ENCODE peak calls at places on chromosome 18, in nine cellular contexts. X, W, J, S, P, T, N, B and L are unnamed samples.

GRCh38 chr18:39188278-39188677 is 1622.7 kb upstream of the CELF4 start:
- DNase-seq in X (no peak), W (peak), J (no peak), S (no peak), P (no peak), T (no peak), N (no peak), B (no peak), L (no peak)

GRCh38 chr18:23129355-23130002 is 5.8 kb upstream of the CABLES1 start:
- DNase-seq in X (no peak), W (no peak), J (no peak), S (no peak), P (no peak), T (no peak), N (no peak), B (no peak), L (no peak)

GRCh38 chr18:4758980-4759379 is 303.9 kb upstream of the DLGAP1 start:
- DNase-seq in X (no peak), W (no peak), J (no peak), S (no peak), P (no peak), T (no peak), N (no peak), B (no peak), L (no peak)

GRCh38 chr18:21457179-21457535 is 143.3 kb downstream of the ESCO1 start:
- DNase-seq in X (no peak), W (no peak), J (no peak), S (no peak), P (no peak), T (no peak), N (no peak), B (no peak), L (no peak)

GRCh38 chr18:40210696-40211095 is 1744.3 kb upstream of the PIK3C3 start:
- DNase-seq in X (no peak), W (no peak), J (no peak), S (no peak), P (no peak), T (no peak), N (no peak), B (no peak), L (no peak)

GRCh38 chr18:13120967-13121586 is 97.5 kb upstream of the LDLRAD4 start:
- DNase-seq in X (no peak), W (no peak), J (no peak), S (no peak), P (no peak), T (no peak), N (no peak), B (no peak), L (no peak)

GRCh38 chr18:51195086-51195601 is 2.3 kb downstream of the MEX3C start:
- DNase-seq in X (no peak), W (no peak), J (no peak), S (no peak), P (no peak), T (no peak), N (no peak), B (no peak), L (no peak)

GRCh38 chr18:3495691-3496090 is 45.7 kb downstream of the TGIF1 start:
- DNase-seq in X (no peak), W (no peak), J (no peak), S (no peak), P (no peak), T (no peak), N (no peak), B (no peak), L (no peak)

GRCh38 chr18:49052891-49053644 is 102.3 kb upstream of the SMAD7 start:
- DNase-seq in X (peak), W (no peak), J (no peak), S (peak), P (peak), T (peak), N (no peak), B (no peak), L (peak)